ENCODE peak calls at places on chromosomes 2 and 18, in five cellular contexts. C, Q, M, E and T are unnamed samples.

GRCh38 chr2:45750484-45750883 is 99.0 kb downstream of the PRKCE start:
- DNase-seq in C (no peak), Q (no peak), M (no peak), E (no peak), T (no peak)

GRCh38 chr18:79640875-79641274 is 38.7 kb upstream of the CTDP1 start:
- DNase-seq in C (no peak), Q (no peak), M (no peak), E (no peak), T (no peak)

GRCh38 chr2:239295377-239296019 is 105.3 kb downstream of the HDAC4 start:
- DNase-seq in C (no peak), Q (no peak), M (no peak), E (no peak), T (no peak)

GRCh38 chr18:9827856-9828793 is 57.6 kb upstream of the TXNDC2 start:
- DNase-seq in C (peak; percentile 99), Q (peak; percentile 52), M (peak; percentile 99), E (no peak), T (peak; percentile 99)

GRCh38 chr2:121697108-121697631 is 39.5 kb downstream of the NIFK start:
- DNase-seq in C (peak; percentile 20), Q (no peak), M (no peak), E (no peak), T (no peak)

GRCh38 chr2:41716497-41716896 is 331.3 kb upstream of the PKDCC start:
- DNase-seq in C (no peak), Q (no peak), M (no peak), E (no peak), T (no peak)

GRCh38 chr18:23377669-23378469 is 75.2 kb upstream of the RIOK3 start:
- DNase-seq in C (peak; percentile 91), Q (no peak), M (no peak), E (no peak), T (peak; percentile 87)

GRCh38 chr2:3173031-3173430 is 204.6 kb downstream of the EIPR1 start:
- DNase-seq in C (no peak), Q (no peak), M (no peak), E (no peak), T (no peak)

GRCh38 chr2:196160101-196160500 is 11.3 kb downstream of the STK17B start:
- DNase-seq in C (peak; percentile 95), Q (peak; percentile 64), M (peak; percentile 95), E (peak; percentile 69), T (peak; percentile 96)

GRCh38 chr18:44786697-44787096 is 106.0 kb downstream of the SETBP1 start:
- DNase-seq in C (no peak), Q (no peak), M (no peak), E (no peak), T (no peak)

GRCh38 chr18:23145613-23146012 is 10.3 kb downstream of the CABLES1 start:
- DNase-seq in C (no peak), Q (no peak), M (no peak), E (no peak), T (no peak)

GRCh38 chr2:218892693-218893348 is 12.2 kb downstream of the WNT10A start:
- DNase-seq in C (peak; percentile 55), Q (peak; percentile 79), M (peak; percentile 84), E (peak; percentile 91), T (peak; percentile 42)

GRCh38 chr2:201208563-201209252 is 25.8 kb downstream of the CASP10 start:
- DNase-seq in C (no peak), Q (no peak), M (peak; percentile 74), E (no peak), T (no peak)

GRCh38 chr2:105734762-105735538 is 9.8 kb upstream of the NCK2 start:
- DNase-seq in C (peak; percentile 93), Q (no peak), M (no peak), E (peak; percentile 29), T (peak; percentile 81)

GRCh38 chr18:11994708-11995444 is 13.6 kb downstream of the IMPA2 start:
- DNase-seq in C (peak; percentile 21), Q (peak; percentile 57), M (peak; percentile 86), E (no peak), T (no peak)

GRCh38 chr2:7703523-7704144 is 786.4 kb downstream of the RNF144A start:
- DNase-seq in C (no peak), Q (no peak), M (no peak), E (no peak), T (no peak)

GRCh38 chr2:201847483-201847882 is 41.1 kb downstream of the CDK15 start:
- DNase-seq in C (peak; percentile 27), Q (no peak), M (no peak), E (no peak), T (no peak)

GRCh38 chr18:74541703-74542555 is 7.6 kb downstream of the CNDP1 start:
- DNase-seq in C (no peak), Q (peak; percentile 57), M (no peak), E (no peak), T (peak; percentile 6)

GRCh38 chr18:60980422-60981005 is 352.7 kb upstream of the CDH20 start:
- DNase-seq in C (no peak), Q (no peak), M (no peak), E (no peak), T (no peak)

GRCh38 chr2:40844353-40845277 is 392.7 kb upstream of the SLC8A1 start:
- DNase-seq in C (no peak), Q (no peak), M (peak; percentile 14), E (no peak), T (peak; percentile 11)

DNA sequence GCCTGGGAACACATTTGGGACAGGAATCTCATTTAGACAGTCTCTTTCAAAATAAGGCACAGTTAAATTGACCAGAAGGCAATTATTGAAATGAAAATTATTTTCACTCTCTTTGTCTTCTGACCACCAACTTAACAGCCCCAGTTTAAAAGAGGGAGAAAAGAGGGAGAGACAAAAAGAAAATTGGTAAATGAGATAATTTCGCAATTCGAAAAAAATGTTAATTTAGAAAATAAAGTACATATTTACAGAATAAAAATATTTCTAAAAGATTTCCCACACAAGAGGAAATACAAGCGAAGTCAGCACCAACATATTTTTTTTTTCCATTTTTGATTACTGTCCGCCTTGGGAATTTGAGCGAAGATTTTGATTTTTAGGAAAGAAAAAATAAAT is 4.8 kb downstream of the SP9 start:
- DNase-seq in C (no peak), Q (no peak), M (no peak), E (no peak), T (no peak)
- H3K4me3 ChIP-seq in C (no peak overlapping the region), Q (no peak overlapping the region), M (no peak overlapping the region), E (no peak overlapping the region), T (no peak overlapping the region)

GRCh38 chr2:169438476-169438875 is 40.8 kb upstream of the BBS5 start:
- DNase-seq in C (no peak), Q (no peak), M (no peak), E (no peak), T (no peak)

GRCh38 chr2:169439900-169440299 is 39.4 kb upstream of the BBS5 start:
- DNase-seq in C (no peak), Q (no peak), M (no peak), E (no peak), T (no peak)
- TF ChIP-seq CTCF in C (no peak), Q (no peak), M (no peak), E (no peak), T (no peak)

DNA sequence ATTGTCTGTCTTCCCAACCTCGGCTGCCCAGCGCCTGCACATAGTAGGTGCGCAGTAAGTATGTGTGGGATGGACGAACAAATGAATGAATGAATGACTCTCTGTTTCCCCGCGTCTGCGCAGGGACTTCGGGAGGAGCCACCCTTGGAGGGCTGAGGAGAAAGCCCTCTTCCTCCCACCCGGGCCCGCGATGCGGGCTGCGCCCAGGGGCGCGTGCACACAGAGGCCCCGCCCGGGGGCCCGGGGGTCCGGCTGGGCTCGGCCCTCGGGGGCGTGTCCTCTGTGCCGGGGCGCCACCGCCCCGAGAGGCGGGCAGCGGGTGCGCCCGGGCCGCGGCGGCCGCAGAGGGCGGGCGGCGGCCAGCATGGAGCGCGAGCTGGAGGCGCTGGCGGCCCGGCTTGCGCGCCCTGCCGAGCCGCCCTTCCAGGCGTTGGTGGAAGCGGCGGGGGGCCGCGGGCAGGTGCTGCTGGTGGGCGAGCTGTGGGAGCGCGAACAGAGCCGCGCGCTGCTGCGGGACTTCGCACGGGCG is at the start of gene C2orf72:
- DNase-seq in C (no peak), Q (no peak), M (no peak), E (no peak), T (no peak)
- H3K4me3 ChIP-seq in C (no peak within 1 kb of the TSS), Q (peak within 1 kb of the TSS; percentile 53), M (peak within 1 kb of the TSS; percentile 0), E (no peak within 1 kb of the TSS), T (no peak within 1 kb of the TSS)

DNA sequence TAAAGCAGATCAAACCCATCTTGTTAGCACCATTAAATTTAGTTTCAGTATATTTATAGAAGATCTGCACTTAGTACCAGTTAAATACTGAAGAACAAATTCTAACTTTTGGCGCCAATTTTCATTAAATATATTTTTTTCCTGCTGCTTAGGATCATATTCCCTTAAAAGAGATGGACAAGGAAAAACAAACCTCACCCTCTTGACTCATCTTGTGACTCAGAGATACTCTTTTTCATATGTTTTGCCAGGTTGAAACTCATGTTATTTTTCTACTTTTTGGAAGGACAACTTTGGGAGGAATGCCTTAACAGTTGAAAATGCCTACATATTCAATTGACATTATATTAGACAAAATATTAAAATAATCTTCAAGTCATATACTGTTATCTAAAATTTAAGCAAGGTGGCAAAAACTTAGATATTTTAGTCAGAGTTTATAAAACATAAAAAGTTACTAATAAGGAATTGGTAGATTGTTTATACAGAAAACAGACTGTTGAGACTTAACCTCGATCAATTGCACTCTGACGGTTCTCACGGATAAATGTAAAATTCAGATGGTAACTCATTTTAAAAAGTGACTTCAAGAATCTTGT is 36.2 kb downstream of the PNO1 start:
- DNase-seq in C (peak; percentile 67), Q (no peak), M (no peak), E (no peak), T (peak; percentile 41)
- TF ChIP-seq CTCF in C (no peak), Q (no peak), M (no peak), E (no peak), T (no peak)

GRCh38 chr2:235666240-235666781 is 172.5 kb downstream of the AGAP1 start:
- DNase-seq in C (peak; percentile 95), Q (peak; percentile 70), M (no peak), E (no peak), T (peak; percentile 89)
- H3K4me3 ChIP-seq in C (peak overlapping the region; percentile 41), Q (no peak overlapping the region), M (no peak overlapping the region), E (no peak overlapping the region), T (peak overlapping the region; percentile 37)

DNA sequence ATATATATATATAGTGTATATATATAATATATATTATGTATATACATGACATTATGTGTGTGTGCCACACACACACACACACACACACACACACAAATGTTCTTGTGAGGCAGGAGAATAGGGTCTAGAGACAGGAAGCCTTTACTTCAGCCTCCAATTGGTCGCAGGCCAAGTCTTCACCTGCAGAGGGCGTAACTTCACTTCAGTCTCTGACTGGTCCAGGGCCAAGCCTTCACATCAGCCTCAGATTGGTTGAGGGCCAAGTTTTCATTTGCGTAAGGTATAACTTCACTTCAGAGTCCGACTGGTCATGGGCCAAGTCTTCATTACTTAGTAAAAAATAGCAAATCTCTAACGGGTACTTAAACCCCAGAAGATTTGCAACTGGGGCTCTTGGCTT is 13.2 kb upstream of the SS18 start:
- DNase-seq in C (no peak), Q (no peak), M (peak; percentile 16), E (no peak), T (no peak)
- TF ChIP-seq CTCF in C (no peak), Q (no peak), M (no peak), E (peak; percentile 19), T (no peak)

DNA sequence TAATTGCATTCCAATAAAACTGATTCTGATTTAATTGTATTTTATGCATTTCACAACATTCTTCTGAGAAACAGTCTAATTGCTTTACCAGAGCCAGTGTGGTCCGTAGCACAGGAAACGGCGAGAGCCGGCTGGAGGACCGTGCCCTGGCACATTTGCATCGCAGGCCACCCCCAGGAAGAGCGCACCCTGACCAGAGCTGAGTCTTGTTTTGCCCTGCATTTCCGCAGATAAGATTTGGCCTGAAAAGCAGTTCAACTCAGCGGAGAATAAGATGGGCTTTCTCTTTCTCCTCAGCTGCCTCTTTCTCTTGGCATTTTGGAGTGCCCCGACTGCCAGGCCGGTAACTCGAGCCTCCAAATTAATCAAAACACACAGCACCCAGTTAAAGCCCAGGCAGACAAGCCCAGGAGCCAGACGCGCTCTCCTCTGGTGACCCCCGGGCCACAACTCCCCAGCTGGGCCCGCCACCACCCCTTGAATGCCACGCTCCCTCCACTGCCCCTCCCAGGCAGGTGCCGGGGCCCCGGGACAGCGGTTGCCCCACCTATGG is 484 bp downstream of the COL4A4 start:
- DNase-seq in C (no peak), Q (peak; percentile 18), M (no peak), E (no peak), T (no peak)
- H3K4me3 ChIP-seq in C (peak overlapping the region; percentile 52), Q (peak overlapping the region; percentile 44), M (no peak overlapping the region), E (no peak overlapping the region), T (peak overlapping the region; percentile 48)